ENCODE peak calls at places on chromosomes 6 and 20, in six cellular contexts. U is HCEC 1CT; Q is cardiac muscle cell; Z is CD8-positive, alpha-beta T cell; F is lower lobe of right lung; B is ELR. T is an unnamed sample.
A peak's percentile ranks its signal among the peaks of the same experiment; 100 is the strongest.

GRCh38 chr20:49515588-49515987 is 33.1 kb upstream of the KCNB1 start:
- DNase-seq in U (no peak), Q (no peak), Z (no peak), F (no peak), B (no peak), T (no peak)

GRCh38 chr6:39309942-39310531 is 4.2 kb downstream of the KCNK17 start:
- DNase-seq in U (peak; percentile 31), Q (peak; percentile 81), Z (peak; percentile 27), F (peak; percentile 74), B (peak; percentile 70), T (peak; percentile 89)

GRCh38 chr6:34143884-34144580 is 1.9 kb downstream of the GRM4 start:
- DNase-seq in U (no peak), Q (peak; percentile 81), Z (peak; percentile 28), F (no peak), B (peak; percentile 43), T (peak; percentile 44)

GRCh38 chr6:159788757-159789376 is 535 bp downstream of the TCP1 start:
- DNase-seq in U (peak; percentile 36), Q (peak; percentile 79), Z (peak; percentile 11), F (peak; percentile 63), B (peak; percentile 71), T (peak; percentile 81)

GRCh38 chr6:11632795-11633511 is 95.4 kb downstream of the TMEM170B start:
- DNase-seq in U (peak; percentile 80), Q (no peak), Z (no peak), F (no peak), B (peak; percentile 89), T (peak; percentile 77)

GRCh38 chr6:157428418-157429202 is 47.6 kb downstream of the ZDHHC14 start:
- DNase-seq in U (no peak), Q (no peak), Z (no peak), F (no peak), B (peak; percentile 61), T (no peak)

GRCh38 chr20:12180107-12180661 is 262.5 kb downstream of the BTBD3 start:
- DNase-seq in U (no peak), Q (no peak), Z (no peak), F (no peak), B (no peak), T (no peak)

GRCh38 chr20:38685853-38686473 is 38.3 kb upstream of the SLC32A1 start:
- DNase-seq in U (peak; percentile 17), Q (peak; percentile 83), Z (peak; percentile 16), F (no peak), B (peak; percentile 58), T (no peak)

GRCh38 chr6:88899569-88900316 is 63.7 kb downstream of the RNGTT start:
- DNase-seq in U (no peak), Q (no peak), Z (no peak), F (no peak), B (peak; percentile 27), T (no peak)

GRCh38 chr6:21188505-21189223 is 404.9 kb upstream of the SOX4 start:
- DNase-seq in U (no peak), Q (no peak), Z (no peak), F (no peak), B (no peak), T (no peak)

GRCh38 chr20:18613553-18613952 is 25.7 kb downstream of the DTD1 start:
- DNase-seq in U (peak; percentile 2), Q (no peak), Z (no peak), F (no peak), B (peak; percentile 29), T (no peak)

GRCh38 chr6:39561536-39562266 is 163.5 kb downstream of the KIF6 start:
- DNase-seq in U (no peak), Q (no peak), Z (no peak), F (peak; percentile 56), B (no peak), T (no peak)

GRCh38 chr20:9412309-9412708 is 102.1 kb upstream of the LAMP5 start:
- DNase-seq in U (no peak), Q (no peak), Z (no peak), F (no peak), B (no peak), T (no peak)

GRCh38 chr20:59007758-59008511 is 881 bp upstream of the CTSZ start:
- DNase-seq in U (no peak), Q (no peak), Z (no peak), F (peak; percentile 81), B (no peak), T (peak; percentile 75)

GRCh38 chr6:106318851-106319250 is 6.7 kb downstream of the ATG5 start:
- DNase-seq in U (no peak), Q (no peak), Z (no peak), F (no peak), B (no peak), T (no peak)

GRCh38 chr6:2072450-2072849 is 173.0 kb downstream of the GMDS start:
- DNase-seq in U (no peak), Q (no peak), Z (no peak), F (no peak), B (no peak), T (no peak)

GRCh38 chr20:50027611-50028105 is 44.9 kb downstream of the SNAI1 start:
- DNase-seq in U (peak; percentile 83), Q (no peak), Z (no peak), F (no peak), B (peak; percentile 94), T (peak; percentile 93)

GRCh38 chr20:61640846-61641245 is 388.8 kb downstream of the CDH4 start:
- DNase-seq in U (no peak), Q (no peak), Z (no peak), F (no peak), B (no peak), T (no peak)

GRCh38 chr20:63556873-63557478 is 3.0 kb downstream of the FNDC11 start:
- DNase-seq in U (no peak), Q (no peak), Z (no peak), F (no peak), B (no peak), T (no peak)

GRCh38 chr6:33443025-33443424 is 11.4 kb upstream of the ZBTB9 start:
- DNase-seq in U (no peak), Q (no peak), Z (no peak), F (no peak), B (no peak), T (no peak)

GRCh38 chr6:71011861-71012260 is 55.0 kb upstream of the B3GAT2 start:
- DNase-seq in U (no peak), Q (no peak), Z (no peak), F (no peak), B (no peak), T (no peak)

GRCh38 chr6:56806368-56806767 is 148.5 kb upstream of the BEND6 start:
- DNase-seq in U (no peak), Q (no peak), Z (no peak), F (no peak), B (no peak), T (no peak)

GRCh38 chr6:71404145-71404966 is 115.7 kb downstream of the OGFRL1 start:
- DNase-seq in U (peak; percentile 83), Q (peak; percentile 71), Z (no peak), F (no peak), B (peak; percentile 94), T (no peak)

GRCh38 chr6:149964243-149965190 is 774 bp downstream of the ULBP1 start:
- DNase-seq in U (no peak), Q (peak; percentile 15), Z (no peak), F (no peak), B (peak; percentile 24), T (no peak)

GRCh38 chr6:36612101-36612625 is 18.0 kb downstream of the SRSF3 start:
- DNase-seq in U (no peak), Q (no peak), Z (no peak), F (no peak), B (no peak), T (peak; percentile 21)

GRCh38 chr20:23544133-23544532 is 24.2 kb downstream of the CST9L start:
- DNase-seq in U (no peak), Q (no peak), Z (no peak), F (no peak), B (no peak), T (no peak)

GRCh38 chr6:34601706-34602105 is 45.6 kb upstream of the SPDEF start:
- DNase-seq in U (no peak), Q (no peak), Z (no peak), F (no peak), B (no peak), T (no peak)

GRCh38 chr6:105642708-105643107 is 239.8 kb upstream of the PREP start:
- DNase-seq in U (peak; percentile 79), Q (no peak), Z (no peak), F (no peak), B (no peak), T (no peak)

GRCh38 chr6:1522779-1523178 is 86.9 kb upstream of the FOXC1 start:
- DNase-seq in U (no peak), Q (no peak), Z (no peak), F (no peak), B (no peak), T (no peak)

GRCh38 chr6:108872001-108872974 is 24.1 kb downstream of the ARMC2 start:
- DNase-seq in U (no peak), Q (no peak), Z (no peak), F (no peak), B (no peak), T (no peak)

GRCh38 chr20:62376112-62377063 is 9.3 kb upstream of the LAMA5 start:
- DNase-seq in U (no peak), Q (peak; percentile 94), Z (no peak), F (no peak), B (no peak), T (no peak)

GRCh38 chr20:29086938-29087337 is 2170.5 kb upstream of the DEFB115 start:
- DNase-seq in U (no peak), Q (no peak), Z (no peak), F (no peak), B (no peak), T (no peak)

GRCh38 chr6:148445620-148446019 is 103.0 kb downstream of the SASH1 start:
- DNase-seq in U (peak; percentile 86), Q (no peak), Z (no peak), F (no peak), B (peak; percentile 94), T (no peak)

GRCh38 chr6:83265384-83265783 is 72.2 kb downstream of the RWDD2A start:
- DNase-seq in U (peak; percentile 61), Q (no peak), Z (no peak), F (no peak), B (peak; percentile 59), T (no peak)

GRCh38 chr6:42569102-42570028 is 5.5 kb downstream of the UBR2 start:
- DNase-seq in U (peak; percentile 95), Q (no peak), Z (no peak), F (no peak), B (peak; percentile 96), T (no peak)

GRCh38 chr6:42519779-42520178 is 44.0 kb upstream of the UBR2 start:
- DNase-seq in U (no peak), Q (no peak), Z (no peak), F (no peak), B (no peak), T (no peak)

GRCh38 chr20:62305149-62305764 is 2.5 kb downstream of the ADRM1 start:
- DNase-seq in U (no peak), Q (no peak), Z (no peak), F (no peak), B (no peak), T (no peak)

GRCh38 chr20:33914871-33915270 is 78.8 kb upstream of the RALY start:
- DNase-seq in U (peak; percentile 80), Q (no peak), Z (peak; percentile 17), F (no peak), B (peak; percentile 86), T (no peak)

GRCh38 chr6:89993411-89993810 is 99.1 kb downstream of the GJA10 start:
- DNase-seq in U (no peak), Q (no peak), Z (no peak), F (no peak), B (no peak), T (no peak)

T was measured in aorta.